ENCODE peak calls at places on chromosomes 11 and 22, in four cellular contexts. S is lower lobe of right lung, G is left ventricle myocardium inferior, D is IMR-90. I is an unnamed sample.

GRCh38 chr11:69799582-69799981 is 19.6 kb downstream of the FGF3 start:
- DNase-seq in S (no peak), G (no peak), D (peak; percentile 7), I (no peak)

GRCh38 chr22:26835929-26836528 is 178.6 kb downstream of the MIAT start:
- DNase-seq in S (no peak), G (no peak), D (peak; percentile 23), I (no peak)

GRCh38 chr22:28231423-28231822 is 312.4 kb upstream of the PITPNB start:
- DNase-seq in S (no peak), G (no peak), D (peak; percentile 52), I (no peak)

GRCh38 chr11:10181811-10182210 is 112.2 kb downstream of the SBF2 start:
- DNase-seq in S (no peak), G (no peak), D (peak; percentile 36), I (no peak)

GRCh38 chr11:71456294-71456693 is 3.3 kb downstream of the NADSYN1 start:
- DNase-seq in S (no peak), G (no peak), D (no peak), I (peak; percentile 34)

GRCh38 chr11:613369-613968 is 2.3 kb downstream of the IRF7 start:
- DNase-seq in S (peak; percentile 89), G (peak; percentile 70), D (no peak), I (peak; percentile 92)

GRCh38 chr11:116851631-116852030 is 14.2 kb upstream of the APOA1 start:
- DNase-seq in S (peak; percentile 65), G (no peak), D (no peak), I (no peak)

GRCh38 chr22:38802671-38803121 is 8.8 kb upstream of the DNAL4 start:
- DNase-seq in S (no peak), G (no peak), D (peak; percentile 95), I (peak; percentile 86)

GRCh38 chr22:48739348-48740085 is 1088.2 kb downstream of the BRD1 start:
- DNase-seq in S (no peak), G (no peak), D (no peak), I (no peak)

GRCh38 chr11:101348786-101349185 is 219.2 kb upstream of the PGR start:
- DNase-seq in S (no peak), G (no peak), D (no peak), I (no peak)

GRCh38 chr11:70206977-70207376 is 3.9 kb downstream of the FADD start:
- DNase-seq in S (no peak), G (no peak), D (no peak), I (no peak)

DNA sequence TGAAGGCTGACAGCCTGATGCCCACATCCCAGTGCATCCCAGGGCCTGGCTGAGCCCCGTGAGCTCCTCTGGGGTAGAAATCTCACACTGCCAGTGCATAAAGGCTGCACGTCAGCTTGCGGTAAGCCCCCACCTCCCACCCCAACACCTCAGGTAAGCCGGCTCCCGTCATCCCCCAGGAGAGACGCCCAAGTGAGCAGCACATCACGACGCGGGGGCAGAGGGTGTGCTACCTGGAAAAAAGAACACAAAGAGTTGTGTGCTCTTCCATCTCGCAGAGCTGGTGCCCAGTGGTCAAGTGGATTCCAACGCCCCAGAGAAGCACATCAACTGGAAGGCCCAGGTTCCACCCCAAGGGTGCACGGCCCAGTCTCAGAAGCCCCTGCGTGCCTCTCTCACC is 50.0 kb downstream of the IGSF9B start:
- DNase-seq in S (peak; percentile 28), G (no peak), D (no peak), I (peak; percentile 43)
- H3K36me3 ChIP-seq in S (no peaks in the 10 kb centered on the region), G (peaks cover 53% of the 10 kb centered on the region), D (no peaks in the 10 kb centered on the region), I (no peaks in the 10 kb centered on the region)

DNA sequence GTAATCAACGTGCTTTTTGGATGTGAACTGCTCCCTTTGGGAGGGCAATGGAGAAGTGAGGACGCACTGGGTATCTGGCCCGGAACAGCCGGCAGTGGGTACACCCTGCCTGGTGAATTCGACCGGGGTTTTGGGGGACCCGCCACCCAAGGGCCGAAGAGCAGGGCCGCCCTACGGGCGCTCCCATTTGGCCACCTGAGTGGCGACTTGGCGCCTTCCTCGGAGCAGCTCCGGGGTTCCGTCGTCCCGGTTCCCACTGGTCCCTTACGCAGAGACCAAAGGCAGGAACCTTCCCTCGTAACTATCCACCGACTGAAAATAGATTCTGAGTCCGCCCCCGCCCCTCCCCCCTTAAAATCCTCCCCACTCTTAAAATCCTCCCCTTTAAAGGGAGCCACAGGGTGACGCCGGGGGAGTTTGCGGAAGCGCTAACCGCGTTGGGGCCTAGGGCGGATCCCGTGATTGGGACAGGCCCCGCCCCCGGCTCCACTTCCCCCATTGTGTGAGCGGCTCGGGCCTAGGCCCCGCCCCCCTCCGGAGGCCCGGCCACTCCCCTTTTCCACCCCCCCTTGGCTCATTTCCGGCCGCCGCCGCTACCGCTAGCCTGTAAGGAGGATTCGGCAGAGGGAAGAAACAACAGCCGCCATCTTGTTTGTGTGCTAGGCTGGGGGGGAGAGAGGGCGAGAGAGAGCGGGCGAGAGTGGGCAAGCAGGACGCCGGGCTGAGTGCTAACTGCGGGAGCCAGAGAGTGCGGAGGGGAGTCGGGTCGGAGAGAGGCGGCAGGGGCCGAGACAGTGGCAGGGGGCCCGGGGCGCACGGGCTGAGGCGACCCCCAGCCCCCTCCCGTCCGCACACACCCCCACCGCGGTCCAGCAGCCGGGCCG is 1.0 kb upstream of the EP300 start:
- DNase-seq in S (peak; percentile 100), G (peak; percentile 99), D (peak; percentile 98), I (peak; percentile 96)
- H3K4me3 ChIP-seq in S (peak overlapping the region; percentile 94), G (peak overlapping the region; percentile 97), D (peak overlapping the region; percentile 84), I (peak overlapping the region; percentile 76)

GRCh38 chr22:37561209-37562048 is 1.1 kb downstream of the CDC42EP1 start:
- DNase-seq in S (peak; percentile 92), G (peak; percentile 93), D (peak; percentile 86), I (peak; percentile 84)

GRCh38 chr22:37563153-37564081 is 3.1 kb downstream of the CDC42EP1 start:
- DNase-seq in S (peak; percentile 69), G (peak; percentile 69), D (peak; percentile 97), I (peak; percentile 85)

GRCh38 chr22:37560682-37561208 is 465 bp downstream of the CDC42EP1 start:
- DNase-seq in S (peak; percentile 73), G (peak; percentile 69), D (peak; percentile 53), I (no peak)

GRCh38 chr22:37564111-37564711 is 3.9 kb downstream of the CDC42EP1 start:
- DNase-seq in S (no peak), G (no peak), D (peak; percentile 49), I (no peak)

DNA sequence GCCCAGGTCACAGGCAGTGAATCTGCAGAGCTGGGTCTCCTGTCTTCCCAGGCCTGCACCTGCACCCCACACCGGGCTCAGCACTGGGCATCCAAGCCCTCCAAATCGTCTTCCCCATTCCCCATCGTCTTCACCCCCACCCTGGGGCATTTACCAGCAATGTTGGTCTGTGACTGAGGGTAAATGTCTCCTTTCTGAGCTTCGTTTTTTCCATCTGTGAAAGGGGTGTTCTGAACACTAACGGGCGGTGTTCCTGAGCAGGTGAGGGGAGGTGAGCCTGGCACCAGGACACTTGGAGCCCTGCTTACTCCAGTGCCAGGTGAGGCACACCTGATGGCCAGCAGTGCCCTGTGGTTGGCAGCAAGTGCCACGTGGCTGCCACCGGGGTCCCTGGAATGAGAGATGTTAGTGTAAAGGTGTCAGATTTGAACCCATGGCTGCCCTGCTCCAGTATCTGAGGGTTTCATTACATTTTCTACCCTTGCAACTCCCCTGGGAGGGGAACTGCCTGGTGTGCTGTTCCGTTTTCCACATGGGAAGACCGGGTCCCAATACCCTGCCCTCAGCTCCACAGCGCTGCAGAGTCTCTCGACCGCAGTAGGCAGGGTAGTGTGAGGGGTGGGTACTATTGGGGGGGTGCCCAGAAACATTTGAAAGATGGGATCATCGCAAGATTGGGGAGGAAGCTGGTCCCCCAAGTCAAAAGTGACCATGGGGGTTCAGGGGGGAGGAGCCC is 1.9 kb downstream of the CDC42EP1 start:
- DNase-seq in S (no peak), G (no peak), D (no peak), I (no peak)
- H3K36me3 ChIP-seq in S (peaks cover 16% of the 10 kb centered on the region), G (peaks cover 16% of the 10 kb centered on the region), D (peaks cover 24% of the 10 kb centered on the region), I (peaks cover 34% of the 10 kb centered on the region)

GRCh38 chr11:33802414-33802950 is 28.2 kb upstream of the FBXO3 start:
- DNase-seq in S (no peak), G (peak; percentile 24), D (peak; percentile 88), I (no peak)
- H3K4me3 ChIP-seq in S (peak overlapping the region; percentile 20), G (peak overlapping the region; percentile 49), D (peak overlapping the region; percentile 32), I (no peak overlapping the region)

GRCh38 chr11:118774032-118774431 is 16.9 kb downstream of the DDX6 start:
- DNase-seq in S (no peak), G (no peak), D (no peak), I (no peak)

GRCh38 chr11:118783724-118784495 is 7.1 kb downstream of the DDX6 start:
- DNase-seq in S (no peak), G (peak; percentile 55), D (no peak), I (no peak)

GRCh38 chr11:118778898-118779297 is 12.1 kb downstream of the DDX6 start:
- DNase-seq in S (no peak), G (no peak), D (no peak), I (no peak)
- H3K36me3 ChIP-seq in S (peaks cover 97% of the 10 kb centered on the region), G (peaks cover 90% of the 10 kb centered on the region), D (peaks cover 67% of the 10 kb centered on the region), I (peaks cover 95% of the 10 kb centered on the region)

GRCh38 chr22:45491841-45492240 is 10.8 kb upstream of the FBLN1 start:
- DNase-seq in S (no peak), G (no peak), D (no peak), I (no peak)

GRCh38 chr22:45485271-45485670 is 17.4 kb upstream of the FBLN1 start:
- DNase-seq in S (peak; percentile 6), G (no peak), D (no peak), I (no peak)

GRCh38 chr22:45484742-45485141 is 17.9 kb upstream of the FBLN1 start:
- DNase-seq in S (peak; percentile 10), G (no peak), D (no peak), I (no peak)

GRCh38 chr22:45490836-45491235 is 11.8 kb upstream of the FBLN1 start:
- DNase-seq in S (no peak), G (no peak), D (no peak), I (no peak)

GRCh38 chr22:45488764-45489370 is 13.8 kb upstream of the FBLN1 start:
- DNase-seq in S (no peak), G (no peak), D (no peak), I (no peak)
- H3K4me3 ChIP-seq in S (no peak overlapping the region), G (no peak overlapping the region), D (no peak overlapping the region), I (no peak overlapping the region)

DNA sequence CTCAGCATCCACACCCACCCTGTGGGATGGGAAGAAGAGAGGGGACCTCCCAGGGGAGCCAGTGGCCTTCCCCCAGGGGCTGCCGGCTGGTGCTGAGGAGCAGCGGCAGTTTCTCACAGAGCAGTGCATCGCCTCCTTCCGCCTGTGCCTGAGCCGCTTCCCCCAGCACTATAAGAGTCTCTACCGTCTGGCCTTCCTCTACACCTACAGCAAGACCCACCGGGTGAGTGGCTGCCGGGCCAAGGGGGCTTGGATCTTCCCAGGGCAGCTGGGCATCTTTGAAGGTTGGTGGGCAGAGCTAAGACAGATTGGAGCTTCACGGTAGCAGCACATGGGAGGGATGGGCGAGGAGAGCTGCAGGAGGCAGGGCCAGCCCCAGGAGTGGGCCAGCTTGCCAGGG is 61.8 kb upstream of the SUSD2 start:
- DNase-seq in S (peak; percentile 35), G (no peak), D (no peak), I (no peak)
- H3K36me3 ChIP-seq in S (peaks cover 84% of the 10 kb centered on the region), G (peaks cover 82% of the 10 kb centered on the region), D (peaks cover 40% of the 10 kb centered on the region), I (peaks cover 38% of the 10 kb centered on the region)

DNA sequence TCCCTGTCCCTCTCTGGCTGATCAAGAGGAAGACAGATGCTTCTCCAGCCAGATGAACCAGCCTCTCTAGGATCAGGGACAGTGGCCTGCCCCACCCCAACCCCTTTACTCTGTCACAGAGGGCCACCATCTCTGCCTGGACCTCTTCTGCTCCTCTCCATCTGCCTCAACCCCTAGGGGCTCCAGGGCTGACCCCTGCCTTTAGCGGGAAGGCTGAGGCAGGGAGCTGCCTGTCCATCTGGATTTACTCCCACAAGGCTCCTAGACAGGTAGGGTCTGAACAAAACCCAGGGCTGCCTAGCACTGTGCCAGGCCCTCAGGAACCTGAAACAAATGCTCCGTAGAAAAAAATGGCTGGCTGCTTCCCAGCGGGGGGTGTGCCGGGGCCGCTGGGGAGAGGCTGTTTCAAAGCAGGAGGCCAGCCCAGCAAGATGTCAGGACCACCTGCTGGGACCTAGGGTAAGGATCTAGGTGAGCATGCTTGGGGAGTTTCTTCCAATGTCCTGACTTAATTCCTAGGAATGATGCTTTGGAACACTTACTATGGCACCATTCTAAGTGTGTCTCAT is 3.2 kb downstream of the CHST1 start:
- DNase-seq in S (no peak), G (no peak), D (no peak), I (no peak)
- H3K4me3 ChIP-seq in S (no peak overlapping the region), G (no peak overlapping the region), D (no peak overlapping the region), I (no peak overlapping the region)